ENCODE peak calls at places on chromosomes 1 and 21, in four cellular contexts. N, V, J and P are unnamed samples.

GRCh38 chr1:31523769-31524168 is 52.5 kb upstream of the TINAGL1 start:
- DNase-seq in N (no peak), V (no peak), J (peak; percentile 42), P (no peak)

GRCh38 chr1:154571964-154572288 is 4.3 kb downstream of the CHRNB2 start:
- DNase-seq in N (no peak), V (no peak), J (no peak), P (no peak)

GRCh38 chr21:42247716-42248115 is 28.8 kb downstream of the ABCG1 start:
- DNase-seq in N (no peak), V (no peak), J (no peak), P (no peak)

GRCh38 chr1:244137261-244137660 is 86.2 kb downstream of the ZBTB18 start:
- DNase-seq in N (no peak), V (no peak), J (no peak), P (no peak)

GRCh38 chr1:80248886-80249285 is 1242.4 kb upstream of the ADGRL4 start:
- DNase-seq in N (no peak), V (no peak), J (no peak), P (no peak)

GRCh38 chr1:20847619-20848080 is 60.5 kb upstream of the HP1BP3 start:
- DNase-seq in N (no peak), V (no peak), J (no peak), P (no peak)

GRCh38 chr21:41045534-41046268 is 122.3 kb upstream of the BACE2 start:
- DNase-seq in N (peak; percentile 37), V (peak; percentile 54), J (no peak), P (no peak)

GRCh38 chr21:33734326-33734725 is 92.0 kb downstream of the ITSN1 start:
- DNase-seq in N (no peak), V (no peak), J (no peak), P (no peak)

GRCh38 chr1:173253046-173253445 is 45.9 kb upstream of the TNFSF4 start:
- DNase-seq in N (no peak), V (no peak), J (no peak), P (no peak)

GRCh38 chr1:106276856-106277255 is 779.6 kb upstream of the PRMT6 start:
- DNase-seq in N (no peak), V (no peak), J (no peak), P (no peak)

GRCh38 chr1:233326995-233327937 is at the start of gene MAP3K21:
- DNase-seq in N (no peak), V (peak; percentile 87), J (peak; percentile 77), P (peak; percentile 51)

GRCh38 chr1:55001311-55001710 is 2.6 kb downstream of the BSND start:
- DNase-seq in N (no peak), V (no peak), J (no peak), P (no peak)

DNA sequence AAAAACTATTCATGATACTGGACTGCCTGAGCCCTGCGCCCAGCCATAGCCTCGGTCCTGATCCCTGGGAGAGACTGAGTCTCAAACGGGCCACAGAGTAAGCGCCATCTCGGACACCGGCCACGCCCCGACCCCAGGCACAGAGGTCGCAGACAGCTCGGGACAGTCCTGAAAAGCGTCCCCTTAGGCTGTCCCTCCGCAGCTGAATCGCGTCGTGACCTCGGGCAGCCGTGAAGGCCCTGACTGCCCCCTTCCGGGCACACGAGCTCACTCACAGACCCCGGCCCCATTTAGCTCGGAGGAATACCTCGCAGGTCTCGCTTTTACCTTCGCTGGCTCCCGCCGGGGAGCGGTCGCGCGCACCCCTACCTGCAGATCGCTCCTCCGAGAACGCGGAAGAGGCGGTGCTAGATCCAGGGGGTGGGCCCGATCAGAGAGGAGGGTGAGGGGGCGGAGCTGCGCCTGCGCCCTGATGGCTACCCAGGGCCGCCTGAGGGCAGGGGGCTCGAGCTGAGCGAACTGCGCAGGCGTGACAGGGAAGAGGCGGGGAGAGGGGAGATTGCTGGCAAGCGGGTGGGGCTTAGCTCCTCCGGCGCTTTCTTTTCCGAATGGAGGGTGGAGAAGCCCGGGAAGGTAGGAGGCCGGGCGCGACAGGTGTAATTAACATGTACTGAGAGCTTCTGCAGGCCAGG is at the start of gene MKNK1:
- DNase-seq in N (peak; percentile 97), V (peak; percentile 97), J (peak; percentile 97), P (peak; percentile 99)
- TF ChIP-seq CTCF in N (peak; percentile 48), V (peak; percentile 31), J (peak; percentile 19), P (peak; percentile 5)

GRCh38 chr1:97668945-97669344 is 251.9 kb downstream of the DPYD start:
- DNase-seq in N (no peak), V (no peak), J (no peak), P (no peak)
- TF ChIP-seq CTCF in N (no peak), V (no peak), J (no peak), P (peak; percentile 46)

DNA sequence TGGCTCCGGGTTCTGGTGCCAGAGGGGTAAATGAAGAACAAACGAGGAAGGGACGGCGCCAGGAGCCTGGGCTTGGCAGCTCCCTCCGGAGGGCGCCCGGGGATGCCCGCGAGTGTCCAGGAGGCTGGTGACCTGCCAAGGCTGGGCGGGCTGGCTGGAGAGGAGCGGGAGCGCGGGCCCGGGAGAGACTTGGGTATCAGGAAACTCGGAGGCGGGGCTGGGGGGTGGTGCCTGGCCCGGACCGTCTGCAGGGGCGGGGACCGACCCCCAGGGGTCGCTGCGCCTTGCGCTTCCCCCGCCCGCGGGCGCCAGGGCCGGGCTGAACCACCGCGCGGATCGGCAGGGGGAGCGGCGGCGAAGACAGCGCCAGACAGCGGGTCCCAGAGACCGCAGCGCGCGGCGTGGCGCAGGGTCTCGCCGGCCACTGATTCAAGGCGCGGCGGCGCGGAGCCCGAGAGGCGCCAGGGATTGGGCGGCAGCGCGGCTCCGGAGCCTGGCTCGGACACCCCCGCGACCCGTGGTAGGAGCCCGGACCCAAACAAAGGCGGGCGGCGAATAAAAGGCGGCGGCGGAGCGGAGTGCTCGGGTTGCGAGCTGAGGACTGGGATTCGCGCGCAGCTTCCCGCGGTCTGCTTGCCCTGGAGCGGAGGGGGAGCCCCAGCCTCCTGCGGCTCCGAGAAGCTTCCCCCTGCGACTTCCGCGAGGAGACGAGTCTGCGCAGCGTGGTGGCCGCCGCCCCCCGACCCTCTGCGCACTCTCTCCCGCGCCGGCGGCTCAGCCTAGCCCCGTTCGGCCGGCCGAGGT is at the start of gene DISP3:
- DNase-seq in N (peak; percentile 89), V (peak; percentile 91), J (peak; percentile 43), P (peak; percentile 64)
- TF ChIP-seq CTCF in N (peak; percentile 79), V (peak; percentile 60), J (peak; percentile 32), P (peak; percentile 52)

GRCh38 chr1:110209715-110210603 is at the start of gene KCNC4:
- DNase-seq in N (peak; percentile 77), V (peak; percentile 88), J (peak; percentile 91), P (peak; percentile 70)
- TF ChIP-seq CTCF in N (peak; percentile 9), V (no peak), J (no peak), P (no peak)

GRCh38 chr1:67700220-67700619 is 15.2 kb downstream of the GADD45A start:
- DNase-seq in N (no peak), V (no peak), J (no peak), P (no peak)

GRCh38 chr1:67696708-67697107 is 11.7 kb downstream of the GADD45A start:
- DNase-seq in N (no peak), V (no peak), J (no peak), P (no peak)

GRCh38 chr1:67704351-67704750 is 19.4 kb downstream of the GADD45A start:
- DNase-seq in N (no peak), V (no peak), J (no peak), P (no peak)

GRCh38 chr1:67701876-67702275 is 16.9 kb downstream of the GADD45A start:
- DNase-seq in N (no peak), V (no peak), J (no peak), P (no peak)

DNA sequence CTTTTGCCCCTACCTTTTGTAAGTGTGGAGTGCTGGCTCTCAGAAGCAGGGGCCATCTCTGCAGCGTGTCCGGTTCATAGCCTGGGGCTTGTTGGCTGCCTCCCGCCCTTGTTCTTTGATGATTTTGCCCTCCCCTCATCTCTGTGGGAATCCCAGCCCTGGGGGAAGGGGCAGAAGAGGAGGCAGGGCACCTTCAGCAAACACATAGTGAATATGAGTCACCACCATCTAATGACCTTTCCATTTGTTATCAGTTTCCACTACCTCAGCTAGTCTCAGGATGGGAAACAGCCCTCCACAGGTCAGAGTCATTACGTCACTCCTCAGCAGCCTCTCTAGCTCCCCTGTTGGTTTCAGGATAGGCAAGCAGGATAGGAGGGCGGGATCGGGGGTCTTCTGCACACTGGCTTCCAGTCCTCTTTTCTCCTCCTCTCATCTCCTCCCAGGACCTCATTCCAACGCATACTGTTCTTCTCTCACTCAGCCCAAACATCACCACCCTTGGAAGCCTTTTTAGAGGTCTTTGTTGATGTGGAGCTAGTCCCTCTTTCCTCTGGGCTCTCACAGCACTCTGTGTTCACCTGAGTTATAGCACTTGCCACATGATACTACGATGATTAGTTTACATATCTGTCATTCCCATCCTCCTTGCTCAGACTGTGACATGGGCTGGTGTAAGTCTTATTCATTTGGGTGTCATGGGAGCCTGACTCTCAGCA is 15.8 kb downstream of the GADD45A start:
- DNase-seq in N (peak; percentile 8), V (peak; percentile 73), J (no peak), P (no peak)
- TF ChIP-seq CTCF in N (peak; percentile 53), V (peak; percentile 17), J (no peak), P (no peak)

GRCh38 chr1:226223786-226224244 is 351 bp downstream of the MIXL1 start:
- DNase-seq in N (peak; percentile 23), V (peak; percentile 62), J (no peak), P (no peak)
- TF ChIP-seq CTCF in N (peak; percentile 27), V (no peak), J (no peak), P (peak; percentile 47)

GRCh38 chr1:25017436-25018109 is 87.5 kb upstream of the RUNX3 start:
- DNase-seq in N (no peak), V (no peak), J (no peak), P (no peak)
- TF ChIP-seq CTCF in N (no peak), V (no peak), J (no peak), P (no peak)

DNA sequence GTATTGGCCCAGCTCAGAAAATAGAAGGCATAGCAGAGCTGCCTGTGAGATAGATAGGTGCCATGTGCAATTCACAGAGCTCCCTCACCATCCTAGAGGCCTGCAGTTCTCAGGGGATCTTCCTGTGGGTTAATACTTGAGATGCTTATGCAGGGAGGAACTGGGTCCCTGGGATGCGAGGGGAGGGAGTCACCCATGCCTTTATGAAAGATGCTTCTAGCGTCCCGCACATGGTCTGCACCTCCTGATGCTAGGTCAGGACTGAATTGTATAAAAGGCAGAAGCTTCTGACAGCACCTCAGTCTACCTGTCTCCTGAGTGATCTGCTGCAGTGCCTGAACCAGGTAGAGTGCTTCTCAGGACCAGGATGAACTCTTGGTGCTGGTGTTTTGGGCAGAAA is at the start of gene LCE5A:
- DNase-seq in N (no peak), V (no peak), J (no peak), P (no peak)
- TF ChIP-seq CTCF in N (no peak), V (no peak), J (no peak), P (no peak)

DNA sequence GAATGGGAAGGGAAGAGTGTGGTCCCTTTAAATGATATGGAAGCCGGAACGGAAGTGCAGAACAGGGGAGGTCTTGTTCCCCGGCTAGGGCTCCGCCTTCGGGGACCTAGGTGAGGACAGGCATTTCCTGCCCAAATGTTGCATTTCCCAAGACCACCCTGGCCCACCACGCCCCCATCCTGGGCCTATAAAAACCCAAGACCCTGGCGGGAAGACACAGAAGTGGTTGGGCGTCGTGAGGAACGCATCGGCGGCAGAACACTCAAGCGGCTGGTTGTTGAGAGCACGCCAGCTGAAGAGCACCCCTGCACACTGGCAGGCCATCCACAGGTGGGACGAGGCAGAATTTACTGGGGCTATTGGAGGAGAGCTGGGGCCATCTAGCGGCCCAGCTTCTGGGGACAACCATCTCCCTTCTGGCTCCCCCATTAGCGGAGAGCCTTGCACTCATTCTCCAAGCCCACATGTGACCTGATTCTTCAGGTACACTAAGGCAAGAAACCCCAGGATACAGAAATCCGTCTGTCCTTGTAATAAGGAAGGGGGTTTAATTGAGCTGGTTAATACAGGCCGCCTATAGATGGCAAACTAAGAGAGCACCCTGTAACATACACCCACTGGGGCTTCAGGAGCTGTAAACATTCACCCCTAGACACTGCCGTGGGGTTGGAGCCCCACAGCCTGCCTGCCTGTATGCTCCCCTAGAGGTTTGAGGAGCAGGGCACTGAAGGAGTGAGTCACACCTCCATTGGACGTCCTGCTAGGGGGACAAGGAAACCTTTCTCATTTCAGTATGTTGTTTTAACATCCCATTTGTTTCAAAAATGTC is 1327.9 kb downstream of the BRINP3 start:
- DNase-seq in N (no peak), V (peak; percentile 3), J (no peak), P (no peak)
- TF ChIP-seq CTCF in N (no peak), V (no peak), J (no peak), P (no peak)